ENCODE peak calls at places on chromosomes 7 and 10, in five cellular contexts. I is caudate nucleus; D is stimulated activated CD4-positive, alpha-beta T cell treated with anti-CD3 and anti-CD28 coated beads, Interleukin-12 subunit alpha, Interleukin-12 subunit beta, amount 100 ng/mL, for 48 hours; E is NCI-H345; B is A172. U is an unnamed sample.

GRCh38 chr7:25844109-25844915 is 307.7 kb upstream of the NFE2L3 start:
- DNase-seq in E (no peak), I (no peak), B (no peak), D (no peak), U (no peak)

GRCh38 chr7:74311305-74311744 is 22.1 kb downstream of the CLIP2 start:
- DNase-seq in E (no peak), I (no peak), B (peak), D (no peak), U (no peak)

GRCh38 chr7:139613971-139614411 is 90.5 kb downstream of the CLEC2L start:
- DNase-seq in B (no peak), D (no peak), I (no peak), E (peak), U (peak)

GRCh38 chr7:8742837-8743236 is 309.4 kb downstream of the NXPH1 start:
- DNase-seq in B (no peak), D (no peak), I (no peak), E (no peak), U (no peak)

GRCh38 chr10:120493411-120494312 is 36.6 kb downstream of the PLPP4 start:
- DNase-seq in B (no peak), E (no peak), I (no peak), D (no peak), U (no peak)

GRCh38 chr10:133238066-133238804 is 580 bp downstream of the VENTX start:
- DNase-seq in I (no peak), B (no peak), D (no peak), E (no peak), U (no peak)

GRCh38 chr10:6069101-6069931 is 7.1 kb upstream of the IL2RA start:
- DNase-seq in B (no peak), I (no peak), D (no peak), E (no peak), U (no peak)

GRCh38 chr7:76056241-76056640 is 8.3 kb downstream of the MDH2 start:
- DNase-seq in D (no peak), B (no peak), E (no peak), I (no peak), U (no peak)

GRCh38 chr7:95687759-95688343 is 84.5 kb upstream of the DYNC1I1 start:
- DNase-seq in D (no peak), E (peak), B (peak), I (peak), U (peak)

GRCh38 chr10:128065881-128066534 is 60.2 kb downstream of the MKI67 start:
- DNase-seq in B (no peak), I (no peak), D (no peak), E (no peak), U (no peak)

GRCh38 chr10:75284097-75284485 is 48.3 kb upstream of the COMTD1 start:
- DNase-seq in D (no peak), E (no peak), I (no peak), B (no peak), U (no peak)

GRCh38 chr7:129055294-129055816 is 444 bp upstream of the TNPO3 start:
- DNase-seq in D (no peak), E (no peak), I (no peak), B (no peak), U (no peak)

GRCh38 chr7:54846272-54846671 is 87.3 kb upstream of the SEC61G start:
- DNase-seq in I (no peak), D (no peak), B (no peak), E (no peak), U (no peak)

GRCh38 chr10:97676770-97677581 is 10.1 kb downstream of the AVPI1 start:
- DNase-seq in B (peak), I (peak), D (peak), E (peak), U (no peak)

GRCh38 chr7:86961686-86962085 is 97.8 kb downstream of the ELAPOR2 start:
- DNase-seq in I (peak), E (no peak), D (no peak), B (no peak), U (peak)

GRCh38 chr10:133334495-133335237 is 2.0 kb downstream of the CALY start:
- DNase-seq in B (no peak), D (no peak), E (no peak), I (no peak), U (no peak)

GRCh38 chr10:79038841-79039201 is 29.9 kb upstream of the ZMIZ1 start:
- DNase-seq in B (no peak), D (no peak), E (peak), I (no peak), U (no peak)

GRCh38 chr10:6525599-6526160 is 54.4 kb downstream of the PRKCQ start:
- DNase-seq in B (no peak), I (no peak), D (no peak), E (no peak), U (no peak)

GRCh38 chr10:72081772-72082590 is 6.4 kb downstream of the SPOCK2 start:
- DNase-seq in I (no peak), E (no peak), B (no peak), D (no peak), U (no peak)

GRCh38 chr7:133723044-133723443 is 404.1 kb upstream of the LRGUK start:
- DNase-seq in I (no peak), D (no peak), B (no peak), E (no peak), U (no peak)

GRCh38 chr7:158957921-158958471 is 101.6 kb downstream of the DYNC2I1 start:
- DNase-seq in B (no peak), E (peak), D (peak), I (peak), U (no peak)

GRCh38 chr10:56537984-56538383 is 176.9 kb upstream of the ZWINT start:
- DNase-seq in I (no peak), E (no peak), B (peak), D (no peak), U (no peak)

GRCh38 chr10:59856104-59856503 is 50.3 kb downstream of the CCDC6 start:
- DNase-seq in B (no peak), D (no peak), E (no peak), I (no peak), U (no peak)

GRCh38 chr10:43793714-43794113 is 145.0 kb upstream of the ZNF32 start:
- DNase-seq in B (no peak), D (no peak), E (no peak), I (no peak), U (no peak)

GRCh38 chr7:155660059-155660757 is 15.7 kb downstream of the RBM33 start:
- DNase-seq in B (no peak), D (no peak), E (no peak), I (no peak), U (no peak)

GRCh38 chr7:42893341-42894242 is 18.3 kb downstream of the C7orf25 start:
- DNase-seq in D (no peak), I (no peak), B (no peak), E (peak), U (no peak)

GRCh38 chr7:126790763-126791162 is 462.0 kb downstream of the GRM8 start:
- DNase-seq in D (no peak), I (no peak), E (peak), B (peak), U (no peak)

GRCh38 chr7:39674391-39674790 is 51.0 kb downstream of the RALA start:
- DNase-seq in I (no peak), B (no peak), E (no peak), D (no peak), U (no peak)

GRCh38 chr7:2583798-2584580 is 25.2 kb downstream of the IQCE start:
- DNase-seq in I (no peak), D (no peak), E (no peak), B (no peak), U (no peak)

GRCh38 chr7:40213856-40214255 is 79.1 kb downstream of the SUGCT start:
- DNase-seq in E (no peak), D (no peak), I (no peak), B (no peak), U (no peak)